ENCODE peak calls at places on chromosomes 13 and 19, in nine cellular contexts. One of them, this sample, is unnamed.
A peak's percentile ranks its signal among the peaks of the same experiment; 100 is the strongest.

GRCh38 chr19:47122359-47123335 is 8.0 kb upstream of the SAE1 start:
- DNase-seq in hepatocyte: no peak
- DNase-seq in substantia nigra: no peak
- DNase-seq in A673: no peak
- DNase-seq in heart left ventricle: no peak
- DNase-seq in breast epithelium: no peak
- DNase-seq in CD8-positive, alpha-beta memory T cell: no peak
- DNase-seq in effector memory CD4-positive, alpha-beta T cell: no peak
- DNase-seq in AG04450: no peak
- DNase-seq in this sample: no peak

GRCh38 chr13:20369886-20370361 is 137.8 kb upstream of the GJB6 start:
- DNase-seq in hepatocyte: no peak
- DNase-seq in substantia nigra: no peak
- DNase-seq in A673: no peak
- DNase-seq in heart left ventricle: no peak
- DNase-seq in breast epithelium: no peak
- DNase-seq in CD8-positive, alpha-beta memory T cell: no peak
- DNase-seq in effector memory CD4-positive, alpha-beta T cell: no peak
- DNase-seq in AG04450: no peak
- DNase-seq in this sample: peak; percentile 82

GRCh38 chr19:7868326-7868670 is 5.9 kb downstream of the PRR36 start:
- DNase-seq in hepatocyte: no peak
- DNase-seq in substantia nigra: no peak
- DNase-seq in A673: no peak
- DNase-seq in heart left ventricle: no peak
- DNase-seq in breast epithelium: no peak
- DNase-seq in CD8-positive, alpha-beta memory T cell: no peak
- DNase-seq in effector memory CD4-positive, alpha-beta T cell: no peak
- DNase-seq in AG04450: no peak
- DNase-seq in this sample: no peak

GRCh38 chr19:3062165-3063105 is at the start of gene TLE5:
- DNase-seq in hepatocyte: peak; percentile 86
- DNase-seq in substantia nigra: peak; percentile 48
- DNase-seq in A673: peak; percentile 67
- DNase-seq in heart left ventricle: peak; percentile 73
- DNase-seq in breast epithelium: no peak
- DNase-seq in CD8-positive, alpha-beta memory T cell: peak; percentile 67
- DNase-seq in effector memory CD4-positive, alpha-beta T cell: peak; percentile 63
- DNase-seq in AG04450: no peak
- DNase-seq in this sample: no peak

GRCh38 chr13:89726690-89727435 is 1620.6 kb upstream of the MIR17HG start:
- DNase-seq in hepatocyte: no peak
- DNase-seq in substantia nigra: no peak
- DNase-seq in A673: peak; percentile 17
- DNase-seq in heart left ventricle: no peak
- DNase-seq in breast epithelium: no peak
- DNase-seq in CD8-positive, alpha-beta memory T cell: no peak
- DNase-seq in effector memory CD4-positive, alpha-beta T cell: no peak
- DNase-seq in AG04450: peak; percentile 26
- DNase-seq in this sample: peak; percentile 96

GRCh38 chr19:10079031-10079453 is 7.1 kb upstream of the SHFL start:
- DNase-seq in hepatocyte: no peak
- DNase-seq in substantia nigra: no peak
- DNase-seq in A673: no peak
- DNase-seq in heart left ventricle: no peak
- DNase-seq in breast epithelium: no peak
- DNase-seq in CD8-positive, alpha-beta memory T cell: no peak
- DNase-seq in effector memory CD4-positive, alpha-beta T cell: no peak
- DNase-seq in AG04450: no peak
- DNase-seq in this sample: no peak

GRCh38 chr13:67402546-67402945 is 172.4 kb upstream of the PCDH9 start:
- DNase-seq in hepatocyte: no peak
- DNase-seq in substantia nigra: no peak
- DNase-seq in A673: no peak
- DNase-seq in heart left ventricle: no peak
- DNase-seq in breast epithelium: no peak
- DNase-seq in CD8-positive, alpha-beta memory T cell: no peak
- DNase-seq in effector memory CD4-positive, alpha-beta T cell: no peak
- DNase-seq in AG04450: no peak
- DNase-seq in this sample: no peak

GRCh38 chr19:1907563-1908363 is 2.6 kb downstream of the ADAT3 start:
- DNase-seq in hepatocyte: peak; percentile 73
- DNase-seq in substantia nigra: peak; percentile 54
- DNase-seq in A673: no peak
- DNase-seq in heart left ventricle: no peak
- DNase-seq in breast epithelium: no peak
- DNase-seq in CD8-positive, alpha-beta memory T cell: no peak
- DNase-seq in effector memory CD4-positive, alpha-beta T cell: no peak
- DNase-seq in AG04450: no peak
- DNase-seq in this sample: no peak

GRCh38 chr19:33418461-33418860 is 45.0 kb downstream of the CEBPG start:
- DNase-seq in hepatocyte: no peak
- DNase-seq in substantia nigra: no peak
- DNase-seq in A673: no peak
- DNase-seq in heart left ventricle: no peak
- DNase-seq in breast epithelium: no peak
- DNase-seq in CD8-positive, alpha-beta memory T cell: no peak
- DNase-seq in effector memory CD4-positive, alpha-beta T cell: no peak
- DNase-seq in AG04450: no peak
- DNase-seq in this sample: no peak

GRCh38 chr19:45348367-45349125 is 8.0 kb downstream of the KLC3 start:
- DNase-seq in hepatocyte: no peak
- DNase-seq in substantia nigra: no peak
- DNase-seq in A673: no peak
- DNase-seq in heart left ventricle: no peak
- DNase-seq in breast epithelium: no peak
- DNase-seq in CD8-positive, alpha-beta memory T cell: no peak
- DNase-seq in effector memory CD4-positive, alpha-beta T cell: no peak
- DNase-seq in AG04450: no peak
- DNase-seq in this sample: no peak

GRCh38 chr19:54728167-54728566 is 3.9 kb downstream of the KIR3DL3 start:
- DNase-seq in hepatocyte: no peak
- DNase-seq in substantia nigra: no peak
- DNase-seq in A673: no peak
- DNase-seq in heart left ventricle: no peak
- DNase-seq in breast epithelium: no peak
- DNase-seq in CD8-positive, alpha-beta memory T cell: no peak
- DNase-seq in effector memory CD4-positive, alpha-beta T cell: no peak
- DNase-seq in AG04450: no peak
- DNase-seq in this sample: no peak

GRCh38 chr13:106349080-106349841 is 186.2 kb downstream of the EFNB2 start:
- DNase-seq in hepatocyte: peak; percentile 61
- DNase-seq in substantia nigra: no peak
- DNase-seq in A673: no peak
- DNase-seq in heart left ventricle: no peak
- DNase-seq in breast epithelium: no peak
- DNase-seq in CD8-positive, alpha-beta memory T cell: no peak
- DNase-seq in effector memory CD4-positive, alpha-beta T cell: no peak
- DNase-seq in AG04450: no peak
- DNase-seq in this sample: peak; percentile 74

GRCh38 chr13:30416471-30416870 is 5.8 kb upstream of the UBE2L5 start:
- DNase-seq in hepatocyte: no peak
- DNase-seq in substantia nigra: no peak
- DNase-seq in A673: no peak
- DNase-seq in heart left ventricle: no peak
- DNase-seq in breast epithelium: no peak
- DNase-seq in CD8-positive, alpha-beta memory T cell: no peak
- DNase-seq in effector memory CD4-positive, alpha-beta T cell: no peak
- DNase-seq in AG04450: no peak
- DNase-seq in this sample: no peak

GRCh38 chr13:30412351-30412750 is 9.9 kb upstream of the UBE2L5 start:
- DNase-seq in hepatocyte: no peak
- DNase-seq in substantia nigra: no peak
- DNase-seq in A673: peak; percentile 59
- DNase-seq in heart left ventricle: no peak
- DNase-seq in breast epithelium: no peak
- DNase-seq in CD8-positive, alpha-beta memory T cell: no peak
- DNase-seq in effector memory CD4-positive, alpha-beta T cell: no peak
- DNase-seq in AG04450: no peak
- DNase-seq in this sample: no peak

GRCh38 chr13:30410705-30411125 is 11.6 kb upstream of the UBE2L5 start:
- DNase-seq in hepatocyte: no peak
- DNase-seq in substantia nigra: no peak
- DNase-seq in A673: peak; percentile 96
- DNase-seq in heart left ventricle: no peak
- DNase-seq in breast epithelium: no peak
- DNase-seq in CD8-positive, alpha-beta memory T cell: no peak
- DNase-seq in effector memory CD4-positive, alpha-beta T cell: no peak
- DNase-seq in AG04450: no peak
- DNase-seq in this sample: no peak

GRCh38 chr13:30415430-30416030 is 6.8 kb upstream of the UBE2L5 start:
- DNase-seq in hepatocyte: no peak
- DNase-seq in substantia nigra: no peak
- DNase-seq in A673: no peak
- DNase-seq in heart left ventricle: no peak
- DNase-seq in breast epithelium: no peak
- DNase-seq in CD8-positive, alpha-beta memory T cell: no peak
- DNase-seq in effector memory CD4-positive, alpha-beta T cell: no peak
- DNase-seq in AG04450: no peak
- DNase-seq in this sample: no peak

GRCh38 chr13:30413842-30414241 is 8.5 kb upstream of the UBE2L5 start:
- DNase-seq in hepatocyte: no peak
- DNase-seq in substantia nigra: no peak
- DNase-seq in A673: no peak
- DNase-seq in heart left ventricle: no peak
- DNase-seq in breast epithelium: no peak
- DNase-seq in CD8-positive, alpha-beta memory T cell: no peak
- DNase-seq in effector memory CD4-positive, alpha-beta T cell: no peak
- DNase-seq in AG04450: no peak
- DNase-seq in this sample: no peak
- H3K27ac ChIP-seq in hepatocyte: no peak overlapping the region
- H3K27ac ChIP-seq in substantia nigra: no peak overlapping the region
- H3K27ac ChIP-seq in A673: peak overlapping the region; percentile 97
- H3K27ac ChIP-seq in heart left ventricle: no peak overlapping the region
- H3K27ac ChIP-seq in breast epithelium: no peak overlapping the region
- H3K27ac ChIP-seq in CD8-positive, alpha-beta memory T cell: no peak overlapping the region
- H3K27ac ChIP-seq in effector memory CD4-positive, alpha-beta T cell: no peak overlapping the region
- H3K27ac ChIP-seq in AG04450: no peak overlapping the region
- H3K27ac ChIP-seq in this sample: no peak overlapping the region

GRCh38 chr13:32255744-32256120 is 59.4 kb downstream of the ZAR1L start:
- DNase-seq in hepatocyte: peak; percentile 26
- DNase-seq in substantia nigra: no peak
- DNase-seq in A673: peak; percentile 4
- DNase-seq in heart left ventricle: no peak
- DNase-seq in breast epithelium: no peak
- DNase-seq in CD8-positive, alpha-beta memory T cell: no peak
- DNase-seq in effector memory CD4-positive, alpha-beta T cell: no peak
- DNase-seq in AG04450: no peak
- DNase-seq in this sample: no peak
- H3K27ac ChIP-seq in hepatocyte: peak overlapping the region; percentile 29
- H3K27ac ChIP-seq in substantia nigra: no peak overlapping the region
- H3K27ac ChIP-seq in A673: no peak overlapping the region
- H3K27ac ChIP-seq in heart left ventricle: peak overlapping the region; percentile 91
- H3K27ac ChIP-seq in breast epithelium: peak overlapping the region; percentile 82
- H3K27ac ChIP-seq in CD8-positive, alpha-beta memory T cell: no peak overlapping the region
- H3K27ac ChIP-seq in effector memory CD4-positive, alpha-beta T cell: no peak overlapping the region
- H3K27ac ChIP-seq in AG04450: no peak overlapping the region
- H3K27ac ChIP-seq in this sample: peak overlapping the region; percentile 72

GRCh38 chr13:24096659-24097058 is 63.9 kb upstream of the SPATA13 start:
- DNase-seq in hepatocyte: no peak
- DNase-seq in substantia nigra: no peak
- DNase-seq in A673: no peak
- DNase-seq in heart left ventricle: no peak
- DNase-seq in breast epithelium: no peak
- DNase-seq in CD8-positive, alpha-beta memory T cell: no peak
- DNase-seq in effector memory CD4-positive, alpha-beta T cell: no peak
- DNase-seq in AG04450: no peak
- DNase-seq in this sample: no peak

GRCh38 chr13:24097064-24097463 is 63.5 kb upstream of the SPATA13 start:
- DNase-seq in hepatocyte: no peak
- DNase-seq in substantia nigra: no peak
- DNase-seq in A673: peak; percentile 52
- DNase-seq in heart left ventricle: no peak
- DNase-seq in breast epithelium: no peak
- DNase-seq in CD8-positive, alpha-beta memory T cell: no peak
- DNase-seq in effector memory CD4-positive, alpha-beta T cell: no peak
- DNase-seq in AG04450: peak; percentile 16
- DNase-seq in this sample: no peak

GRCh38 chr13:24092108-24092507 is 68.4 kb upstream of the SPATA13 start:
- DNase-seq in hepatocyte: no peak
- DNase-seq in substantia nigra: no peak
- DNase-seq in A673: no peak
- DNase-seq in heart left ventricle: no peak
- DNase-seq in breast epithelium: no peak
- DNase-seq in CD8-positive, alpha-beta memory T cell: no peak
- DNase-seq in effector memory CD4-positive, alpha-beta T cell: no peak
- DNase-seq in AG04450: no peak
- DNase-seq in this sample: no peak

GRCh38 chr13:24100152-24100551 is 60.4 kb upstream of the SPATA13 start:
- DNase-seq in hepatocyte: no peak
- DNase-seq in substantia nigra: no peak
- DNase-seq in A673: no peak
- DNase-seq in heart left ventricle: no peak
- DNase-seq in breast epithelium: no peak
- DNase-seq in CD8-positive, alpha-beta memory T cell: no peak
- DNase-seq in effector memory CD4-positive, alpha-beta T cell: no peak
- DNase-seq in AG04450: no peak
- DNase-seq in this sample: no peak

DNA sequence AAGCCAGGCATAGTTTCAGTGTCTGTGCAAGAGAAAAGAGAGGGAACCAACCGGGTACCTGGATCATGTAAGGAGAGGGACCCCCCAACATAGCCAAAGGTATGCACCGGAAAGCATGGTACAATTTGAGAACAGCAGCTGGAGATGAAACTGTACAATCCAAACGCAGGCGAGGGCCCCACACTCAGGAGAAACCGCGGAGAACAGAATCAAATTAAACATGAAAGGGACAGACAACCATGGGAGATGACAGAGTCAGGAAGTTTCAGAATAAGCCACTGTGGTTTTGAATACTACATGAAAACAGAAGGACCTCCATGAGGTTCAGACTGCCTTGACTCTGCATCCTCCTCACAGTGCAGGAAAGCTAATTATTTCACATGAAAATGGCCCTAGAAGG is 62.9 kb upstream of the SPATA13 start:
- DNase-seq in hepatocyte: no peak
- DNase-seq in substantia nigra: no peak
- DNase-seq in A673: no peak
- DNase-seq in heart left ventricle: no peak
- DNase-seq in breast epithelium: no peak
- DNase-seq in CD8-positive, alpha-beta memory T cell: no peak
- DNase-seq in effector memory CD4-positive, alpha-beta T cell: no peak
- DNase-seq in AG04450: no peak
- DNase-seq in this sample: no peak
- H3K27ac ChIP-seq in hepatocyte: no peak overlapping the region
- H3K27ac ChIP-seq in substantia nigra: no peak overlapping the region
- H3K27ac ChIP-seq in A673: no peak overlapping the region
- H3K27ac ChIP-seq in heart left ventricle: no peak overlapping the region
- H3K27ac ChIP-seq in breast epithelium: no peak overlapping the region
- H3K27ac ChIP-seq in CD8-positive, alpha-beta memory T cell: no peak overlapping the region
- H3K27ac ChIP-seq in effector memory CD4-positive, alpha-beta T cell: no peak overlapping the region
- H3K27ac ChIP-seq in AG04450: no peak overlapping the region
- H3K27ac ChIP-seq in this sample: no peak overlapping the region

DNA sequence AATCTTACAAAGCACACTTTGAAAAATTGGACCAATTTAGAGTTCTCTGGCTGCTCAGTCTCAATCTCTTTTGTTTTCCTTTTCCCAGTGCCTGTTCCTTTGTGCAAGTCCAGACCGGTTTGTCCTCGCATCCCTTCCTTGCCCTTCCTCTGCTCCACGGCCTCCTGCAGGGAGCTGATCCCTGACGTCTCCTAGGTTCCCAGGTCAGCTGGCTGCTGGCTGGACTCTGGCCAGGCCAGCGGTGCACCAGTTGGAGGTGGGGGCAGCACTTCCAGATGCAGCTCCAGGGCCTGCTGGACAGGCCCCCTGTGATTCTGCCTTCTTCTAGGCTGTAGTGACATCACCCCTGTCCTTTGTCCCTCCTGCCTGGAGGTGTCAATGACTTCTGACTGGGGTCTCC is 44.0 kb upstream of the KPNA3 start:
- DNase-seq in hepatocyte: peak; percentile 37
- DNase-seq in substantia nigra: no peak
- DNase-seq in A673: no peak
- DNase-seq in heart left ventricle: no peak
- DNase-seq in breast epithelium: no peak
- DNase-seq in CD8-positive, alpha-beta memory T cell: no peak
- DNase-seq in effector memory CD4-positive, alpha-beta T cell: no peak
- DNase-seq in AG04450: no peak
- DNase-seq in this sample: no peak
- H3K27ac ChIP-seq in hepatocyte: no peak overlapping the region
- H3K27ac ChIP-seq in substantia nigra: no peak overlapping the region
- H3K27ac ChIP-seq in A673: no peak overlapping the region
- H3K27ac ChIP-seq in heart left ventricle: no peak overlapping the region
- H3K27ac ChIP-seq in breast epithelium: no peak overlapping the region
- H3K27ac ChIP-seq in CD8-positive, alpha-beta memory T cell: no peak overlapping the region
- H3K27ac ChIP-seq in effector memory CD4-positive, alpha-beta T cell: no peak overlapping the region
- H3K27ac ChIP-seq in AG04450: no peak overlapping the region
- H3K27ac ChIP-seq in this sample: peak overlapping the region; percentile 17